ENCODE peak calls at places on chromosome 4, in ten cellular contexts. G, S, V, W, X, B, N, K, C and Y are unnamed samples.
A peak's percentile ranks its signal among the peaks of the same experiment; 100 is the strongest.

GRCh38 chr4:136864580-136865185 is 667.6 kb downstream of the PCDH18 start:
- DNase-seq in G (peak; percentile 61), S (peak; percentile 87), V (peak; percentile 47), W (no peak), X (no peak), B (peak; percentile 50), N (peak; percentile 56), K (no peak), C (no peak), Y (peak; percentile 9)

GRCh38 chr4:157701695-157701994 is 471.2 kb downstream of the GASK1B start:
- DNase-seq in G (no peak), S (no peak), V (no peak), W (no peak), X (no peak), B (no peak), N (no peak), K (no peak), C (no peak), Y (no peak)

GRCh38 chr4:147492761-147493160 is 11.9 kb downstream of the EDNRA start:
- DNase-seq in G (no peak), S (no peak), V (no peak), W (no peak), X (no peak), B (no peak), N (no peak), K (no peak), C (no peak), Y (no peak)

GRCh38 chr4:75345436-75345835 is 168.8 kb downstream of the RCHY1 start:
- DNase-seq in G (no peak), S (no peak), V (no peak), W (no peak), X (no peak), B (no peak), N (no peak), K (no peak), C (no peak), Y (no peak)

GRCh38 chr4:112170451-112170993 is 25.3 kb downstream of the FAM241A start:
- DNase-seq in G (no peak), S (no peak), V (no peak), W (no peak), X (no peak), B (peak; percentile 95), N (peak; percentile 38), K (no peak), C (no peak), Y (no peak)

GRCh38 chr4:84530449-84530848 is 31.4 kb upstream of the NKX6-1 start:
- DNase-seq in G (no peak), S (peak; percentile 49), V (no peak), W (no peak), X (no peak), B (no peak), N (no peak), K (no peak), C (no peak), Y (no peak)

GRCh38 chr4:6582889-6583504 is 8.0 kb downstream of the MAN2B2 start:
- DNase-seq in G (no peak), S (peak; percentile 55), V (peak; percentile 28), W (no peak), X (no peak), B (peak; percentile 33), N (no peak), K (no peak), C (no peak), Y (peak; percentile 54)

GRCh38 chr4:83231620-83232056 is 53.0 kb downstream of the COQ2 start:
- DNase-seq in G (no peak), S (no peak), V (peak; percentile 48), W (no peak), X (no peak), B (peak; percentile 74), N (peak; percentile 31), K (no peak), C (no peak), Y (peak; percentile 35)

GRCh38 chr4:76620723-76621463 is 185.9 kb downstream of the SHROOM3 start:
- DNase-seq in G (peak; percentile 45), S (no peak), V (peak; percentile 66), W (no peak), X (no peak), B (no peak), N (no peak), K (no peak), C (no peak), Y (no peak)

GRCh38 chr4:73208376-73208775 is 50.2 kb downstream of the ANKRD17 start:
- DNase-seq in G (no peak), S (no peak), V (no peak), W (no peak), X (no peak), B (peak; percentile 56), N (peak; percentile 29), K (no peak), C (no peak), Y (no peak)

GRCh38 chr4:78776031-78776728 is at the start of gene BMP2K:
- DNase-seq in G (peak; percentile 31), S (peak; percentile 83), V (peak; percentile 77), W (peak; percentile 67), X (peak; percentile 78), B (peak; percentile 33), N (peak; percentile 50), K (peak; percentile 74), C (peak; percentile 65), Y (peak; percentile 56)